ENCODE peak calls at places on chromosomes 1 and 21, in eight cellular contexts. Z, Q, K, W, D, B, H and E are unnamed samples.

GRCh38 chr1:61092643-61093042 is 10.3 kb downstream of the NFIA start:
- DNase-seq in Z (no peak), Q (no peak), K (no peak), W (no peak), D (no peak), B (no peak), H (no peak), E (no peak)

GRCh38 chr1:190452272-190452848 is 25.3 kb downstream of the BRINP3 start:
- DNase-seq in Z (no peak), Q (no peak), K (no peak), W (no peak), D (no peak), B (no peak), H (no peak), E (no peak)

GRCh38 chr21:42455196-42455595 is 40.8 kb downstream of the RSPH1 start:
- DNase-seq in Z (no peak), Q (no peak), K (no peak), W (no peak), D (no peak), B (no peak), H (no peak), E (peak; percentile 39)

GRCh38 chr1:19974822-19975416 is 4.5 kb downstream of the PLA2G2A start:
- DNase-seq in Z (peak; percentile 73), Q (peak; percentile 34), K (peak; percentile 63), W (peak; percentile 64), D (no peak), B (peak; percentile 55), H (no peak), E (peak; percentile 75)

GRCh38 chr1:213374369-213374768 is 323.3 kb downstream of the RPS6KC1 start:
- DNase-seq in Z (peak; percentile 61), Q (peak; percentile 39), K (peak; percentile 8), W (peak; percentile 36), D (peak; percentile 40), B (peak; percentile 76), H (no peak), E (peak; percentile 65)

GRCh38 chr1:167756760-167757405 is 35.1 kb downstream of the MPZL1 start:
- DNase-seq in Z (peak; percentile 11), Q (no peak), K (no peak), W (peak; percentile 59), D (no peak), B (no peak), H (no peak), E (no peak)

GRCh38 chr1:212634252-212634651 is 25.7 kb downstream of the ATF3 start:
- DNase-seq in Z (no peak), Q (no peak), K (no peak), W (no peak), D (no peak), B (no peak), H (no peak), E (no peak)

GRCh38 chr1:220556641-220557040 is 28.7 kb downstream of the MARK1 start:
- DNase-seq in Z (no peak), Q (no peak), K (no peak), W (no peak), D (no peak), B (no peak), H (no peak), E (peak; percentile 50)

GRCh38 chr1:244957525-244957924 is 93.2 kb upstream of the HNRNPU start:
- DNase-seq in Z (no peak), Q (no peak), K (no peak), W (no peak), D (no peak), B (no peak), H (no peak), E (no peak)

GRCh38 chr1:18018381-18018780 is 89.2 kb upstream of the IGSF21 start:
- DNase-seq in Z (no peak), Q (no peak), K (no peak), W (no peak), D (no peak), B (no peak), H (no peak), E (no peak)

GRCh38 chr21:38803075-38803474 is 2.7 kb upstream of the ETS2 start:
- DNase-seq in Z (no peak), Q (no peak), K (no peak), W (no peak), D (no peak), B (no peak), H (no peak), E (no peak)
- H3K27ac ChIP-seq in Z (no peak overlapping the region), Q (no peak overlapping the region), K (peak overlapping the region; percentile 100), W (no peak overlapping the region), D (no peak overlapping the region), B (peak overlapping the region; percentile 98), H (no peak overlapping the region), E (peak overlapping the region; percentile 94)

DNA sequence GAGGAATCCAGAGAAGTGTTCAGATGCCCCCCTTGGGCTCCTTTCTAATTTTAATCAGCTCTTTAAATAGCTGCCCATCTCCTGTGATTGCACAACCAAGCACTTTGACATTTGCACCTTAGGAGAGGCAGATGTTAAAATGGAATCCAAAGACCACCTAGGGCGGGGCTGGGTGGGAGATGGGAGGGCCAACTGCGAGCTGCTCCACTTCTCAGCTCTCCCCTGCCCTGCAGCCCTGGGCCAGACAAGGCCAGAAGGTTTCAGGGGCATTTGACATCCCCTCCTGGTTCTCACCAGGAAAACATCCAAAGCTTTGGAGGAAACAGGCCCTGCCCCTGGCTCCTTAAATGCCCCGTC is 106.9 kb downstream of the DHRS3 start:
- DNase-seq in Z (no peak), Q (no peak), K (no peak), W (no peak), D (no peak), B (no peak), H (no peak), E (no peak)
- TF ChIP-seq CTCF in Z (no peak), Q (no peak), K (no peak), W (no peak), D (no peak), B (no peak), H (no peak), E (no peak)

DNA sequence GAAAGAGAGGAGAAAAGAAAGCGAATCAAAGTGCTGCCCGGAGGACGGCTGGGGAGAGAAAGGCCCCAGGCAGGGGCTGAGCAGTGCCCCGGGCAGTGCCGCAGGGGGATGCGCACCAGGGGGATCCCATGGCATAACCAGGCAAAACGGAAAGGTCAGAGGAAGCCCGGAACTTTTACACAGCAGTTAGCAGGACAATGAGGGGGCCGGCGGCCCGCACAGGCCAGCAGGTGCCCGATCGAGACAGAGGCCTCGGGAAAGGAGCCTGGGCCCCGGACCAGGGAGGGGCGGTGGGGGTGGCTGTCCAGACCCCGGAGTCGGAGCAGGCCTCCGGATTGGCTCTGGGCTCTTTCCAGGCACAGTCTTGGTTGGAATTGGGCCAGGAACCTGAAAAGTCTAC is 86.8 kb downstream of the CASZ1 start:
- DNase-seq in Z (no peak), Q (no peak), K (no peak), W (no peak), D (no peak), B (no peak), H (no peak), E (no peak)
- H3K27ac ChIP-seq in Z (no peak overlapping the region), Q (no peak overlapping the region), K (no peak overlapping the region), W (no peak overlapping the region), D (no peak overlapping the region), B (no peak overlapping the region), H (no peak overlapping the region), E (no peak overlapping the region)

DNA sequence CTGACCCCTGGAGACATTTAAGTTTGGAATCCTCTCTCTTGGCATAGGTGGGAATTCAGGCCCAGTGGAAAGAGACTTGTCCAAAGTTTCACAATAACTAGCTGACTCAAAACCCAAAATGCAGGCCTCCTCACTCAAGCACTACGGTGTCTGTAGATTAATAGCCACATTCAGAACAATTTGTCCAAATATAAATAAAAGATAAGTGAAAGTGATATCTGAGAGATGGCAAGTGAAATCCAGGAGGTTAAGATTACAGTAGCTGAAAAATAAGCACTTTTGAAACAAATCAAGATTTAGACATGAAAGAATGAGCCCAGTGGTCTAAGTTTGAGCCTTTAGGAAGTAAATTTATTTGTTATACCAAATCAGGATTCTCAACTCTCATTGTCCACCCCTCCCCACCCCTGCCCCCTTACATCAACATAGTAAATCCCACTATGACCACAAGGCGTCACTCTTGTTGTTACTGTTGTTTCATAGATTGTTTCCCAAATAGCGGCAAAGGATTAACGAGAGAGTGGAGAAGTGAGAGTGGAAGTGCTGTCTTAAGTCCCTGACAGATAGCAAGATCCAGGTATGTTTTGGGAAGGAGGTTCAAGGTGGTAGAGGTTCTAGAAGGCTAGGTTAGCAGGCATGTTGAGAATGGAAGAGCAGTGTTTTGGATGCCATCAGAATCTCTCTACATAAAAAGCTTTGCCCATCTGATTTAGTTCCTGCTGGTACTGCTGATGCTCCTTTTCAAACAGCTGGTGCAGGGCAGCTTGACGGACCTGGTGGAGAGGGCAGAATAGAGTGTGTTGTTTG is 7.1 kb upstream of the TPM3 start:
- DNase-seq in Z (peak; percentile 71), Q (no peak), K (no peak), W (peak; percentile 65), D (peak; percentile 27), B (peak; percentile 82), H (no peak), E (peak; percentile 48)
- TF ChIP-seq CTCF in Z (peak; percentile 56), Q (peak; percentile 63), K (peak; percentile 67), W (peak; percentile 54), D (peak; percentile 71), B (peak; percentile 70), H (peak; percentile 64), E (peak; percentile 42)

GRCh38 chr1:9294910-9295636 is 2.4 kb downstream of the SPSB1 start:
- DNase-seq in Z (no peak), Q (no peak), K (peak; percentile 56), W (peak; percentile 45), D (no peak), B (no peak), H (peak; percentile 43), E (no peak)
- H3K27ac ChIP-seq in Z (no peak overlapping the region), Q (no peak overlapping the region), K (peak overlapping the region; percentile 82), W (no peak overlapping the region), D (no peak overlapping the region), B (peak overlapping the region; percentile 93), H (no peak overlapping the region), E (peak overlapping the region; percentile 90)